ENCODE peak calls at places on chromosomes 2 and 18, in nine cellular contexts. Z is activated CD4-positive, alpha-beta T cell treated with anti-CD3 and anti-CD28 coated beads, Interleukin-2, amount 50 U/mL, for 4 hours; N is NCI-H2081; A is naive thymus-derived CD4-positive, alpha-beta T cell; X is hippocampal formation; L is T follicular helper cell; Q is stimulated activated naive CD4-positive, alpha-beta T cell treated with Interleukin-2 at 50 U/mL for 16 hours; R is dermis blood vessel endothelial cell; F is lower lobe of right lung. O is an unnamed sample.

GRCh38 chr2:188251034-188251433 is 40.6 kb upstream of the GULP1 start:
- DNase-seq in L (no peak), R (no peak), F (no peak), N (no peak), Q (no peak), A (no peak), X (no peak), Z (no peak), O (no peak)

GRCh38 chr18:35470440-35470839 is 27.3 kb downstream of the INO80C start:
- DNase-seq in Q (no peak), N (no peak), X (peak), F (no peak), L (no peak), Z (no peak), R (no peak), A (no peak), O (no peak)

GRCh38 chr18:52781113-52781512 is 441.1 kb downstream of the DCC start:
- DNase-seq in Q (no peak), Z (no peak), F (no peak), L (no peak), R (no peak), X (no peak), N (no peak), A (no peak), O (peak)

GRCh38 chr2:105301646-105302045 is 27.9 kb downstream of the TGFBRAP1 start:
- DNase-seq in A (no peak), Q (no peak), N (no peak), R (no peak), L (no peak), X (no peak), F (no peak), Z (no peak), O (no peak)

GRCh38 chr2:31028415-31028814 is 109.8 kb downstream of the GALNT14 start:
- DNase-seq in Z (no peak), Q (no peak), A (no peak), L (no peak), R (no peak), N (no peak), F (no peak), X (no peak), O (no peak)

GRCh38 chr2:24429711-24430110 is 61.3 kb upstream of the NCOA1 start:
- DNase-seq in A (no peak), L (no peak), Z (no peak), R (no peak), Q (no peak), X (no peak), N (no peak), F (no peak), O (no peak)

GRCh38 chr2:26541401-26542193 is 63.7 kb upstream of the OTOF start:
- DNase-seq in R (no peak), Z (no peak), F (no peak), X (no peak), A (no peak), N (peak), Q (no peak), L (no peak), O (no peak)

GRCh38 chr2:30283931-30284565 is 52.7 kb downstream of the LBH start:
- DNase-seq in Q (no peak), N (no peak), F (no peak), L (no peak), Z (no peak), R (peak), A (no peak), X (no peak), O (no peak)

GRCh38 chr2:225002039-225002655 is 40.1 kb downstream of the DOCK10 start:
- DNase-seq in X (peak), N (peak), R (peak), F (no peak), A (no peak), Q (peak), Z (peak), L (peak), O (peak)

GRCh38 chr2:47060652-47061170 is 94.4 kb downstream of the STPG4 start:
- DNase-seq in R (no peak), Q (no peak), Z (no peak), X (no peak), L (no peak), A (no peak), F (no peak), N (no peak), O (no peak)

GRCh38 chr2:65134158-65134557 is 4.3 kb upstream of the RAB1A start:
- DNase-seq in R (no peak), A (no peak), N (no peak), Q (no peak), X (no peak), Z (no peak), F (no peak), L (no peak), O (no peak)

GRCh38 chr2:201798252-201798918 is 8.0 kb upstream of the CDK15 start:
- DNase-seq in L (no peak), N (no peak), Z (no peak), R (peak), F (no peak), X (no peak), A (no peak), Q (no peak), O (no peak)

GRCh38 chr2:170324640-170325046 is 146.7 kb downstream of the MYO3B start:
- DNase-seq in Q (no peak), N (peak), R (peak), L (peak), F (no peak), A (no peak), Z (no peak), X (peak), O (peak)

GRCh38 chr2:75200140-75200985 is 1.0 kb upstream of the TACR1 start:
- DNase-seq in F (peak), A (no peak), L (no peak), Z (no peak), Q (no peak), R (peak), N (peak), X (no peak), O (peak)

GRCh38 chr2:32977228-32977758 is 30.5 kb downstream of the LTBP1 start:
- DNase-seq in R (peak), A (no peak), N (peak), X (no peak), Z (no peak), F (no peak), Q (no peak), L (no peak), O (no peak)

GRCh38 chr2:71898375-71898774 is 249.3 kb downstream of the CYP26B1 start:
- DNase-seq in F (no peak), Z (no peak), Q (no peak), L (no peak), R (no peak), A (no peak), N (no peak), X (no peak), O (no peak)

GRCh38 chr2:180122874-180123273 is 115.8 kb upstream of the CWC22 start:
- DNase-seq in L (no peak), F (no peak), X (no peak), N (no peak), R (no peak), Z (no peak), Q (no peak), A (no peak), O (peak)

GRCh38 chr18:24397131-24397693 is 412 bp downstream of the OSBPL1A start:
- DNase-seq in A (peak), X (peak), N (peak), Z (no peak), R (peak), Q (peak), L (no peak), F (peak), O (peak)

GRCh38 chr2:120094795-120095194 is 81.9 kb downstream of the EPB41L5 start:
- DNase-seq in X (no peak), A (no peak), R (no peak), L (no peak), N (no peak), Q (no peak), F (no peak), Z (no peak), O (no peak)

GRCh38 chr18:74128114-74128513 is 19.5 kb downstream of the FBXO15 start:
- DNase-seq in L (no peak), F (no peak), R (no peak), Z (no peak), N (no peak), A (no peak), Q (no peak), X (peak), O (no peak)

O was measured in A673.